ENCODE peak calls at places on chromosomes 2 and 18, in eight cellular contexts. M is ovary, L is fibroblast of mammary gland, B is endothelial cell, X is WTC11, S is IMR-90, U is fibroblast of the aortic adventitia, V is GM12865. E is an unnamed sample.

GRCh38 chr2:105518897-105519296 is 120.0 kb upstream of the FHL2 start:
- DNase-seq in M (no peak), L (peak; percentile 26), B (no peak), X (no peak), S (no peak), U (no peak), V (no peak), E (no peak)

GRCh38 chr2:128408349-128409305 is 90.0 kb upstream of the HS6ST1 start:
- DNase-seq in M (peak; percentile 15), L (peak; percentile 92), B (peak; percentile 57), X (no peak), S (peak; percentile 86), U (peak; percentile 75), V (no peak), E (no peak)

GRCh38 chr2:85401844-85402243 is 8.3 kb downstream of the CAPG start:
- DNase-seq in M (peak; percentile 12), L (no peak), B (no peak), X (no peak), S (no peak), U (no peak), V (no peak), E (no peak)

GRCh38 chr18:21826196-21826595 is 85.6 kb downstream of the MIB1 start:
- DNase-seq in M (no peak), L (peak; percentile 86), B (no peak), X (no peak), S (peak; percentile 70), U (peak; percentile 77), V (peak; percentile 1), E (no peak)

GRCh38 chr2:20645761-20646160 is 5.1 kb downstream of the HS1BP3 start:
- DNase-seq in M (no peak), L (no peak), B (no peak), X (no peak), S (no peak), U (no peak), V (no peak), E (no peak)

GRCh38 chr2:23055251-23055650 is 329.7 kb upstream of the KLHL29 start:
- DNase-seq in M (no peak), L (no peak), B (no peak), X (no peak), S (no peak), U (no peak), V (no peak), E (no peak)

GRCh38 chr2:17901246-17901645 is 22.8 kb downstream of the KCNS3 start:
- DNase-seq in M (no peak), L (peak; percentile 6), B (no peak), X (no peak), S (no peak), U (no peak), V (no peak), E (no peak)

GRCh38 chr2:210421916-210422315 is 54.6 kb downstream of the LANCL1 start:
- DNase-seq in M (no peak), L (peak; percentile 72), B (no peak), X (no peak), S (peak; percentile 16), U (peak; percentile 26), V (no peak), E (no peak)

GRCh38 chr2:156319811-156320490 is 12.6 kb downstream of the NR4A2 start:
- DNase-seq in M (peak; percentile 47), L (peak; percentile 46), B (no peak), X (peak; percentile 76), S (peak; percentile 49), U (peak; percentile 17), V (no peak), E (no peak)

GRCh38 chr2:205696541-205697441 is 14.5 kb downstream of the NRP2 start:
- DNase-seq in M (no peak), L (peak; percentile 30), B (peak; percentile 23), X (no peak), S (peak; percentile 63), U (no peak), V (no peak), E (no peak)

GRCh38 chr2:3423492-3424170 is 44.1 kb downstream of the TRAPPC12 start:
- DNase-seq in M (peak; percentile 83), L (peak; percentile 52), B (peak; percentile 86), X (peak; percentile 87), S (peak; percentile 27), U (peak; percentile 60), V (peak; percentile 62), E (peak; percentile 81)

GRCh38 chr2:9703701-9704221 is 73.0 kb upstream of the YWHAQ start:
- DNase-seq in M (peak; percentile 14), L (peak; percentile 92), B (no peak), X (no peak), S (peak; percentile 79), U (peak; percentile 76), V (peak; percentile 27), E (no peak)

GRCh38 chr2:78992807-78993517 is 32.5 kb upstream of the REG3G start:
- DNase-seq in M (no peak), L (no peak), B (no peak), X (peak; percentile 68), S (no peak), U (no peak), V (no peak), E (peak; percentile 47)

GRCh38 chr2:73109796-73110540 is 2.8 kb downstream of the RAB11FIP5 start:
- DNase-seq in M (no peak), L (no peak), B (no peak), X (no peak), S (no peak), U (no peak), V (no peak), E (no peak)

GRCh38 chr2:830419-831224 is 120.0 kb upstream of the SNTG2 start:
- DNase-seq in M (no peak), L (no peak), B (no peak), X (no peak), S (no peak), U (no peak), V (no peak), E (no peak)

GRCh38 chr18:48940854-48941531 is 9.8 kb downstream of the SMAD7 start:
- DNase-seq in M (no peak), L (no peak), B (peak; percentile 30), X (no peak), S (peak; percentile 45), U (no peak), V (peak; percentile 82), E (no peak)

GRCh38 chr2:101473911-101474751 is 781 bp downstream of the RFX8 start:
- DNase-seq in M (peak; percentile 79), L (peak; percentile 76), B (peak; percentile 59), X (peak; percentile 65), S (peak; percentile 45), U (peak; percentile 42), V (no peak), E (peak; percentile 70)

GRCh38 chr2:17756629-17757028 is 2.7 kb downstream of the GEN1 start:
- DNase-seq in M (no peak), L (peak; percentile 34), B (no peak), X (no peak), S (peak; percentile 53), U (no peak), V (no peak), E (no peak)

GRCh38 chr2:1749750-1750149 is 5.4 kb upstream of the PXDN start:
- DNase-seq in M (peak; percentile 25), L (no peak), B (no peak), X (no peak), S (no peak), U (no peak), V (no peak), E (no peak)

DNA sequence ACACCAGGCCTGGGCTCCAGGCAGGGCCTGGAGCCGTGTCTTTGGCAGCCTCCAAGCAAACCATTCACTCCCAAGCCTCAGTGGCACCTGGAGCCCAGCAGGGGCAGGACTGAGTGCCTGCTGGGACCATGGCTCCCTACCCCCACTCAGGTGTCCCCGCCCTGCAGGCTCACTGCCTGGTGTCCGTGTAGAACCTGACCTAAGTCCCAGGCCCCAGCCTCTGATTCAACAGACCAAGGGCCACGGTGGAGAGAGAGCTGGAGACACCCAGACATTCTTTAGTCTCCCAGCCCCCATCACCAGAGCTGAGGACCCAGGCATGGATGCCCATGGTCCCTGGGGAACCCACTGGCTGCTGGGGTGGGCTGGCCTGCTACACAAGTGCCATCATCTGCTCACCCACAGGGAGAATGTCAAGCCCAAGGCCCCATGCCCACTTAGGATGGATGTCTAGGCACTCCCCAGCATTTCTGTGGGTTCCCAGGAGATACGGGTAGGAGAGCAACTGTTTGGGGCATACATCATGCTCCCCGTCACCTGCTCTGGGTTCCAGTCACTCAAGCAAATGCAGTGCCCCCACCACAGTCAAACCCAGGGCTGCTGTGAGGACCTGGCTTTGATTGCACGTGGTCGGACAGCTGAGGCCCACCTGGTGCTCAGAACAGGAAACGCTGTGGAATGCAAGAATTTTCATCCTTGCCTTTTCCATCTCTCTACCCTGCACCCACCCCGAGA is 42.9 kb upstream of the ATG16L1 start:
- DNase-seq in M (no peak), L (no peak), B (no peak), X (no peak), S (no peak), U (no peak), V (no peak), E (no peak)
- TF ChIP-seq CTCF in M (no peak), L (no peak), B (no peak), X (no peak), S (no peak), U (no peak), V (no peak), E (no peak)

GRCh38 chr2:185979546-185980071 is 241.0 kb downstream of the FSIP2 start:
- DNase-seq in M (no peak), L (peak; percentile 72), B (no peak), X (peak; percentile 15), S (no peak), U (no peak), V (peak; percentile 5), E (no peak)
- TF ChIP-seq CTCF in M (no peak), L (no peak), B (no peak), X (no peak), S (no peak), U (peak; percentile 1), V (no peak), E (no peak)

GRCh38 chr2:207044380-207044779 is 105.1 kb downstream of the CPO start:
- DNase-seq in M (no peak), L (no peak), B (no peak), X (no peak), S (no peak), U (no peak), V (no peak), E (no peak)

GRCh38 chr2:207044963-207045362 is 105.6 kb downstream of the CPO start:
- DNase-seq in M (no peak), L (no peak), B (no peak), X (no peak), S (no peak), U (no peak), V (no peak), E (no peak)

GRCh38 chr2:207048421-207048820 is 109.1 kb downstream of the CPO start:
- DNase-seq in M (no peak), L (no peak), B (no peak), X (no peak), S (peak; percentile 12), U (no peak), V (no peak), E (no peak)

GRCh38 chr2:207045531-207045930 is 106.2 kb downstream of the CPO start:
- DNase-seq in M (no peak), L (no peak), B (no peak), X (no peak), S (peak; percentile 14), U (peak; percentile 42), V (no peak), E (no peak)

GRCh38 chr2:207046642-207047213 is 107.4 kb downstream of the CPO start:
- DNase-seq in M (no peak), L (peak; percentile 38), B (no peak), X (no peak), S (no peak), U (peak; percentile 38), V (peak; percentile 29), E (no peak)
- TF ChIP-seq CTCF in M (no peak), L (no peak), B (no peak), X (no peak), S (no peak), U (no peak), V (peak; percentile 3), E (no peak)

GRCh38 chr2:225797394-225797793 is 397.9 kb downstream of the NYAP2 start:
- DNase-seq in M (no peak), L (no peak), B (no peak), X (no peak), S (no peak), U (peak; percentile 22), V (no peak), E (no peak)
- TF ChIP-seq CTCF in M (no peak), L (no peak), B (no peak), X (no peak), S (no peak), U (peak; percentile 19), V (no peak), E (no peak)